ENCODE peak calls at places on chromosomes 11 and 22, in ten cellular contexts. Z is uterus, J is heart left ventricle, L is body of pancreas, U is tibial nerve, F is transverse colon, I is stomach, G is HepG2, C is A549, S is esophagus squamous epithelium. H is an unnamed sample.
A peak's percentile ranks its signal among the peaks of the same experiment; 100 is the strongest.

GRCh38 chr11:74949748-74950127 is 672 bp downstream of the SPCS2 start:
- DNase-seq in J (no peak), F (no peak), Z (no peak), L (no peak), I (no peak), U (no peak), G (no peak), S (no peak), C (peak; percentile 14), H (no peak)

GRCh38 chr22:30279389-30279788 is 9.9 kb downstream of the CASTOR1 start:
- DNase-seq in U (no peak), Z (no peak), G (no peak), I (no peak), L (no peak), C (no peak), S (no peak), F (no peak), J (peak; percentile 64), H (no peak)

GRCh38 chr11:31790649-31791048 is 20.5 kb downstream of the PAX6 start:
- DNase-seq in I (no peak), U (no peak), G (no peak), C (no peak), F (no peak), L (no peak), S (no peak), Z (no peak), J (no peak), H (no peak)

GRCh38 chr22:19110064-19110458 is 12.2 kb downstream of the DGCR2 start:
- DNase-seq in I (no peak), L (no peak), C (no peak), J (no peak), U (no peak), S (no peak), Z (no peak), F (no peak), G (no peak), H (no peak)

GRCh38 chr11:109996060-109996459 is 97.1 kb upstream of the ZC3H12C start:
- DNase-seq in U (no peak), G (no peak), J (no peak), I (no peak), L (no peak), S (no peak), F (no peak), Z (no peak), C (no peak), H (no peak)

GRCh38 chr11:108669711-108670110 is 4.8 kb downstream of the DDX10 start:
- DNase-seq in G (no peak), S (no peak), L (no peak), I (no peak), U (no peak), Z (no peak), J (no peak), C (no peak), F (no peak), H (no peak)

GRCh38 chr11:57476883-57477506 is 16.7 kb downstream of the RTN4RL2 start:
- DNase-seq in C (peak; percentile 75), Z (no peak), J (peak; percentile 60), U (no peak), L (peak; percentile 73), G (no peak), F (peak; percentile 59), I (peak; percentile 68), S (no peak), H (no peak)

GRCh38 chr11:110339456-110339855 is 43.0 kb upstream of the RDX start:
- DNase-seq in J (no peak), I (no peak), C (no peak), L (no peak), S (no peak), G (no peak), F (no peak), Z (no peak), U (no peak), H (no peak)

GRCh38 chr11:68036717-68037239 is 2.0 kb upstream of the TCIRG1 start:
- DNase-seq in S (no peak), G (no peak), F (peak; percentile 65), U (no peak), L (peak; percentile 73), I (peak; percentile 79), C (no peak), J (peak; percentile 82), Z (no peak), H (no peak)

GRCh38 chr11:1714908-1715885 is 18.2 kb downstream of the KRTAP5-6 start:
- DNase-seq in L (no peak), U (no peak), C (no peak), G (no peak), F (no peak), S (no peak), Z (no peak), I (no peak), J (peak; percentile 84), H (no peak)

DNA sequence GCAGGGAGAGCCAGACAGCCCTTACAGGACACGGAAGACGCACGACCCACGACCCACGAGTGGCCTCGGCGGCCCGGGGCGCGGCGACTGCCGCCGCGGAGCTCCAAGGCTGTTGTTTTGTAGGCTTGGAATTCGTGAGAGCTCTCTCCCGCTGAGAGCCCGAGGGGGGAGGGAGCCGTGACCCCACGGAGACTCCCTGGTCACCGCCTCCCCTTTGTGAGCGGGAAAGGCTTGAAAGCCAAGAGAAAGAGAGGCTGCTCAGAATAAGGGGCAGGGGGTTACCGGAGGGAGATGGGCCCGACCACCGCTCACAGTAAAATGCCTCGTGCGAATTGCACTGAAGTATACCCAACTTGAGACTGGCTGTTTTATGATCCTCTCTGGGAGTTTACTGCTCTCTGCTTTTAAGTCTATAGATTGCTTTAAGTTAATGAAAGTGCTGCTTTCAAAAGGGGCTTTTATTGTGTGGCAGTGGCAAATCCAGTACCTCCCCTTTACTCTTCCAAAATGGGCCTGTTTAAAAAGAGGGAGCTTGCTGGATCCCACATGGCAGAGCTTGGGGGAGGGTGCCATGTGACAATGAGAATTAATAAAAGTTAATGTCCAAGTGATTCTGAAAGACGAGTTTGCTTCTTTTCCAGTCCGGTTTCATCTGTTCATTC is 2.9 kb downstream of the PKNOX2 start:
- DNase-seq in J (no peak), Z (no peak), U (no peak), I (no peak), S (no peak), G (no peak), F (no peak), L (peak; percentile 71), C (no peak), H (no peak)
- TF ChIP-seq POLR2A in J (no peak), Z (peak; percentile 34), U (no peak), I (no peak), S (peak; percentile 35), G (no peak), F (peak; percentile 50), L (peak; percentile 91), C (no peak), H (no peak)

DNA sequence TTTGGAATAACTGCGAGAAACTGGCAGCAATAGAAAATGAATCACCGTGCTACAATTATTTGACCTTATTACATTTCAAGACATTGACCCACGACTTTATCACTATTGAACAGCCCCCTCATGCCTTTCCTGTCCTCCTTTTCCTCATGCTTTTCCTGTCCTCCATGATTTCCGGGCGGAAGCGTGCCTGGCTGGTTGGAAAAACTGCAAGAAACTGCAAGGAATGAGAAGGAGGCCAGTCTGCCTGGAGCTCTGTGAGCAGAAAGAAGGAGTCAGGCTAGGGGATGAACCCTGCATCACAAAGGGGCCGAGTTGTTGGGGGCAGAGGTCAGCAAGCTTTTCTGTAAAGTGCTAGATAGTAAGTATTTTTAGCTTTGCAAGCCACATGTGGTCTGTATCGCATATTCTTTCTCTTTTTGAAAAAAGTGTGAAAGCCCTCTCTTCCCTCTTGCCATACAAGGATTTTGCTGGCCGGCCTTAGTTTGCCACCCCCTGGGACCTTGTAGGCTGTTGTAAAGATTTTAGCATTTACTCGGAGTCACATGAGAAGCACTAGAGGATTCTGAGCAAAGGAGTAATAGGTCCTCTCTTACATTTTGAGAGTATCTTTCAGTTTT is 37.0 kb upstream of the SWAP70 start:
- DNase-seq in G (no peak), S (no peak), F (no peak), J (peak; percentile 37), I (no peak), C (no peak), U (no peak), Z (no peak), L (no peak), H (no peak)
- TF ChIP-seq POLR2A in G (no peak), S (no peak), F (no peak), J (no peak), I (no peak), C (no peak), U (no peak), Z (no peak), L (no peak), H (no peak)

DNA sequence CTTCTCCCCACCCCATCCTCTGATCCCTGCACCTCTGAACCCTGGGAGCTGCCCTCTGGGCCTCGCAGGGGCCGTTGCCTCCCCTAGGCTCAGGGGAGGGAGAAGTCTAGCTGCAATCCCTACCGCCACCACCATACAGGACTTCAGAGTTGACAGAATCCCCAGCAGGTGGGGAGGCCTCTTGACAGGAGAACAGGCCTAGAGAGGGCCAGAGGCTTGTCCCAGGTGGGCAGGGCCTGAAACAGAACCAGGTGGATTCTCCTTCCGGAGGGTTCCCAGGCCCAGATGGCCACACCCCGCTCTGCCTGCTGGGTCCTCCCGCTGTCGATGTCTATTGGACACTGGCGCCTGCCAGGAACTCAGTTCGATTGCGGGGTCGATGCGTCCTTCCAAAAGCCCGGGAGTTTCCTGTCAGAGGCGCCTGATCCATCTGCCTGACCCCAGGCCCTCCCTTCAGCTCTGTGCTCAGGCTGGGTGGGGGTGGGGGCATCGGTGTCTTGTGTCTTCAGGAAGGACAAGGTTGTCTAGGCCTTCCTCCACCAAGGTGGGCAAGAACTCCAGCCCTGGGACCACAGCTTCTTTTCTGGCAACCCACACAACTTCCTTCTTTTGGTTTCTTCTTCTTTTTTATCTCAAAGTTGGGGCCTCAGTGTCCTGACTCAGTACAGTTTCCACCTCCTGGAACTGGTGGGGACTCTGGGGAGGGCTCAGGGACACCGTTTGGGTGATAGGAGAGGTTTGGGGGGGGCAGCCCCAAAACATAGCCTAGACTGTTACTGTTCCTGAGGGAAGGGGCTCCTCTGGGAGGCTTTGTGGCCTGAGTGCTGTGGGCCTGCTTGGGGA is 6.4 kb downstream of the STARD10 start:
- DNase-seq in I (no peak), J (no peak), L (peak; percentile 63), U (no peak), Z (no peak), F (peak; percentile 72), G (peak; percentile 94), S (no peak), C (peak; percentile 51), H (no peak)
- TF ChIP-seq POLR2A in I (no peak), J (no peak), L (peak; percentile 20), U (no peak), Z (no peak), F (peak; percentile 53), G (no peak), S (no peak), C (no peak), H (no peak)

DNA sequence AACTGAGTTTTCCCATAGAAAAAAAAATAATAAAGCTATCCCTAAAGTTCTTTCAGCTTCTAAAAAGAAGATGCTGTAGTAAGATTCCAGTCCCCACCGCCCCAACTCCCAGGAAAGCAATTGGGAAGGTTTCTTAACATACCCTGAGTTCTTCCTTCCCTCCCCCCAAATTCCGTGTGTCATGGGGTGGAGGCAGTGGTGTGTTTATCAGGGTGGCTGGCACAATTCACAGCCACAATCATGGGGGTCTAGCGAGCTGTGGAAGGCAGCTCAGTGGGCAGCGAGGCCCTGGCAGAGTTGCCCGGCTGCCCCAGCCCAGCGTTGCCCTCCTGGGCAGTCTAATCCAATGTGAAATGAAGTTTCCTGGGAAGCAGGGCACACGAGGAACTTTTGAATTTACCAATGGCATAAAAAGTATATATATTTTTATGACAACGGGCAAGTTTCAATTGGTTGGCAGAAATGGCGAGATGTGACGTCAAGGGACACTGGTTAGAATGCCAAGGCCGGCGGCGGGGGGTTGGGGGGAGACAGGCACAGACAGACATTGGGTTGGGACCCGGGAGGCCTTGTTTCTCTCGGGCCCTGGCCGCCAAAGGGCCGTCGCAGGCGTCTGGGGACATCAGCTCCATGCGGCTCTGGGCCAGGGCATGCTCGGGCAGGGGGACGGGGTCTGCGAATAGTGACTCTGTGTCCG is 80.7 kb upstream of the PPARA start:
- DNase-seq in J (peak; percentile 92), Z (peak; percentile 94), U (peak; percentile 81), S (no peak), C (no peak), F (peak; percentile 89), I (peak; percentile 84), G (no peak), L (peak; percentile 92), H (no peak)
- TF ChIP-seq POLR2A in J (peak; percentile 79), Z (peak; percentile 87), U (peak; percentile 55), S (peak; percentile 80), C (peak; percentile 53), F (peak; percentile 96), I (peak; percentile 74), G (no peak), L (peak; percentile 98), H (peak; percentile 44)